ENCODE peak calls at places on chromosomes 16 and 17, in four cellular contexts. One of them, this sample, is unnamed.

GRCh38 chr17:14211778-14212177 is 24.9 kb downstream of the CDRT15 start:
- DNase-seq in GM23338: peak
- DNase-seq in left ventricle myocardium inferior: peak
- DNase-seq in breast epithelium: no peak
- DNase-seq in this sample: no peak

GRCh38 chr16:22373662-22374310 is 633 bp downstream of the CDR2 start:
- DNase-seq in GM23338: peak
- DNase-seq in left ventricle myocardium inferior: peak
- DNase-seq in breast epithelium: peak
- DNase-seq in this sample: peak

GRCh38 chr16:728131-728889 is 1.4 kb downstream of the HAGHL start:
- DNase-seq in GM23338: peak
- DNase-seq in left ventricle myocardium inferior: peak
- DNase-seq in breast epithelium: peak
- DNase-seq in this sample: peak

GRCh38 chr16:11597737-11598136 is 11.0 kb upstream of the LITAF start:
- DNase-seq in GM23338: no peak
- DNase-seq in left ventricle myocardium inferior: no peak
- DNase-seq in breast epithelium: no peak
- DNase-seq in this sample: no peak

GRCh38 chr16:1428511-1428910 is 2.4 kb upstream of the PERCC1 start:
- DNase-seq in GM23338: peak
- DNase-seq in left ventricle myocardium inferior: no peak
- DNase-seq in breast epithelium: peak
- DNase-seq in this sample: peak

GRCh38 chr17:3029213-3029913 is 34.0 kb downstream of the OR1D5 start:
- DNase-seq in GM23338: no peak
- DNase-seq in left ventricle myocardium inferior: peak
- DNase-seq in breast epithelium: no peak
- DNase-seq in this sample: no peak

GRCh38 chr17:34777044-34777443 is 184.2 kb downstream of the CCT6B start:
- DNase-seq in GM23338: no peak
- DNase-seq in left ventricle myocardium inferior: no peak
- DNase-seq in breast epithelium: no peak
- DNase-seq in this sample: no peak

GRCh38 chr16:67104061-67104460 is 5.7 kb upstream of the PHAF1 start:
- DNase-seq in GM23338: peak
- DNase-seq in left ventricle myocardium inferior: no peak
- DNase-seq in breast epithelium: no peak
- DNase-seq in this sample: peak

DNA sequence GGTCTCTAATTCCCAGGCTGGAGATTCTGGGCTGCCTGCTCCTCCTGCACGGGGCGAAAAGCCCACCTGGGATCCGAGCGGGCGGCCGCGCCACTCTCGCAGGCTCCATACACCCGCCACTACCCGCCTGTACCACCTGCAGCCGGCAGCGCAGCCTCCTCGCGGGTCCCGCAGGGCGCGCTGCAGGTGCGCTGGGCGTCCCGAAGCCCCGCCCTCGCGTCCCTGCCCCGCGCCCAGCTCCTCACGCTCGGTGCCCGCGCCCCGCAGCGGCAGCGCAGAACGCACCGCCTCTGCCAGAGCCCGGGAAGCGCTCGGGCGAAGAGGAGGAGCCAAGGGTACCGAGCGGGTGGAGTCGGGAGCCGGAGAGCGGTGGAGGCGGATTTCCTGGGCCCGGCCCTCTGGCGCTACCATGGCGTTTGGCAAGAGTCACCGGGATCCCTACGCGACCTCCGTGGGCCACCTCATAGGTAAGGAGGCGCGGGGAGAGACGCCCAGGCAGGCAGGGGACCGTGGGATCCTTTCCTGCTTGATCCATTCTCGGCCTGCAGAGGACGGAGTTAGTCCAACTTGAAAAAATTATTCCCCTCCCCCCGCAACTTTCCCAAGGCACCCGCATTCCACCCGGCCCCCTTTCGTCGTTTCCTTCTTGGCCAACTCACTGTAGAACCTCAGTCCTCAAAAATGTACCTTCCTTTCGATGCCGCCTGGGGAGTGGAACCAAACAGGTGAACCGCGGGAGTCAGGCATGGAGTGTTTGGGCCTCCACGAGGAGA is at the start of gene TOM1L1:
- DNase-seq in GM23338: peak
- DNase-seq in left ventricle myocardium inferior: peak
- DNase-seq in breast epithelium: peak
- DNase-seq in this sample: peak
- TF ChIP-seq CTCF in GM23338: peak
- TF ChIP-seq CTCF in left ventricle myocardium inferior: no peak
- TF ChIP-seq CTCF in breast epithelium: no peak
- TF ChIP-seq CTCF in this sample: no peak

GRCh38 chr17:56679767-56680422 is 86.4 kb downstream of the NOG start:
- DNase-seq in GM23338: no peak
- DNase-seq in left ventricle myocardium inferior: no peak
- DNase-seq in breast epithelium: no peak
- DNase-seq in this sample: no peak
- TF ChIP-seq CTCF in GM23338: no peak
- TF ChIP-seq CTCF in left ventricle myocardium inferior: no peak
- TF ChIP-seq CTCF in breast epithelium: no peak
- TF ChIP-seq CTCF in this sample: no peak

GRCh38 chr17:75854881-75855309 is 240 bp downstream of the WBP2 start:
- DNase-seq in GM23338: no peak
- DNase-seq in left ventricle myocardium inferior: peak
- DNase-seq in breast epithelium: peak
- DNase-seq in this sample: no peak
- TF ChIP-seq CTCF in GM23338: no peak
- TF ChIP-seq CTCF in left ventricle myocardium inferior: no peak
- TF ChIP-seq CTCF in breast epithelium: no peak
- TF ChIP-seq CTCF in this sample: no peak

GRCh38 chr17:40075216-40076100 is 12.7 kb downstream of the THRA start:
- DNase-seq in GM23338: peak
- DNase-seq in left ventricle myocardium inferior: peak
- DNase-seq in breast epithelium: peak
- DNase-seq in this sample: peak
- TF ChIP-seq CTCF in GM23338: peak
- TF ChIP-seq CTCF in left ventricle myocardium inferior: peak
- TF ChIP-seq CTCF in breast epithelium: peak
- TF ChIP-seq CTCF in this sample: no peak

GRCh38 chr17:47072881-47073280 is 93.8 kb upstream of the RPRML start:
- DNase-seq in GM23338: no peak
- DNase-seq in left ventricle myocardium inferior: no peak
- DNase-seq in breast epithelium: no peak
- DNase-seq in this sample: no peak

GRCh38 chr17:47063475-47063874 is 84.4 kb upstream of the RPRML start:
- DNase-seq in GM23338: no peak
- DNase-seq in left ventricle myocardium inferior: no peak
- DNase-seq in breast epithelium: no peak
- DNase-seq in this sample: no peak

GRCh38 chr17:47066095-47066494 is 87.0 kb upstream of the RPRML start:
- DNase-seq in GM23338: peak
- DNase-seq in left ventricle myocardium inferior: no peak
- DNase-seq in breast epithelium: no peak
- DNase-seq in this sample: no peak

GRCh38 chr17:47064684-47065083 is 85.6 kb upstream of the RPRML start:
- DNase-seq in GM23338: no peak
- DNase-seq in left ventricle myocardium inferior: no peak
- DNase-seq in breast epithelium: no peak
- DNase-seq in this sample: no peak

GRCh38 chr17:47066841-47067682 is 88.0 kb upstream of the RPRML start:
- DNase-seq in GM23338: peak
- DNase-seq in left ventricle myocardium inferior: peak
- DNase-seq in breast epithelium: peak
- DNase-seq in this sample: peak
- TF ChIP-seq CTCF in GM23338: peak
- TF ChIP-seq CTCF in left ventricle myocardium inferior: peak
- TF ChIP-seq CTCF in breast epithelium: no peak
- TF ChIP-seq CTCF in this sample: no peak

GRCh38 chr17:72662827-72663190 is 429.7 kb downstream of the SLC39A11 start:
- DNase-seq in GM23338: no peak
- DNase-seq in left ventricle myocardium inferior: no peak
- DNase-seq in breast epithelium: no peak
- DNase-seq in this sample: no peak

GRCh38 chr17:72660274-72661092 is 432.0 kb downstream of the SLC39A11 start:
- DNase-seq in GM23338: no peak
- DNase-seq in left ventricle myocardium inferior: no peak
- DNase-seq in breast epithelium: no peak
- DNase-seq in this sample: peak

GRCh38 chr17:72661093-72661944 is 431.2 kb downstream of the SLC39A11 start:
- DNase-seq in GM23338: no peak
- DNase-seq in left ventricle myocardium inferior: no peak
- DNase-seq in breast epithelium: peak
- DNase-seq in this sample: peak

GRCh38 chr17:72659811-72660210 is 432.7 kb downstream of the SLC39A11 start:
- DNase-seq in GM23338: no peak
- DNase-seq in left ventricle myocardium inferior: no peak
- DNase-seq in breast epithelium: no peak
- DNase-seq in this sample: no peak

DNA sequence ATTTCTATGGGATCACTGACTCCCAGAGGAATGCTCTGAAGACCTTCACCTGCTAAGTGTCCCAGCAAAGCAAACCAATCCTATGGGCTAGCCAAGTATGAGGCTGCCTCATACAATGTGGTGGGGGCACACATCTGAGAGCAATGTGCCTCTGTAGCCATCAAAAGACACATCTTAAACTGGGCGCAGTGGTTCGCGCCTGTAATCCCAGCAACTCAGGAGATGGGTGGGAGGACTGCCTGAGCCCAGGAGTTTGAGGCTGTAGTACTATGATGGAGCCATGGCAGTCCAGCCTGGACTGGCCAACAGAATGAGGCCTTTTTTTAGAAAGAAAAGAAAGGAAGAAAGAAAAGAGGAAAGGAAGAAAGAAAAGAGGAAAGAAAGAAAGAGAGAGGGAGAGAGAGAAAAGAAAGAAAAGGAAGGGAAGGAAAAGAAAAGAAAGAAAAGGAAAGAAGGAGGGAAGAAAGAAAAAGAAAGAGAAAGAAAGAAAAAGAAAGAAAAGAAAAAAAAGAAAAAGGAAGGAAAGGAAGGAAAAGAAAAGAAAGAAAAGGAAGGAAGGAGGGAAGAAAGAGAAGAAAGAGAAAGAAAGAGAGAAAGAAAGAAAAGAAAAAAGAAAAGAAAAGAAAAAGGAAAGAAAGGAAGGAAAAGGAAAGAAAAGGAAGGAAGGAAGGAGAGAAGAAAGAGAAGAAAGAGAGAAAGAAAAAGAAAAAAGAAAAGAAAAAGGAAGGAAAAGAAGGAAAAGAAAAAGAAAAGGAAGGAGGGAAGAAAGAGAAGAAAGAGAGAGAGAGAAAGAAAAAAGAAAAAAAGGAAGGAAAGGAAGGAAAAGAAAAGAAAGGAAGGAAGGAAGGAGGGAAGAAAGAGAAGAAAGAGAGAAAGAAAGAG is 430.3 kb downstream of the SLC39A11 start:
- DNase-seq in GM23338: no peak
- DNase-seq in left ventricle myocardium inferior: no peak
- DNase-seq in breast epithelium: no peak
- DNase-seq in this sample: no peak
- TF ChIP-seq CTCF in GM23338: no peak
- TF ChIP-seq CTCF in left ventricle myocardium inferior: no peak
- TF ChIP-seq CTCF in breast epithelium: no peak
- TF ChIP-seq CTCF in this sample: no peak

GRCh38 chr16:24800586-24800985 is 45.2 kb upstream of the SLC5A11 start:
- DNase-seq in GM23338: peak
- DNase-seq in left ventricle myocardium inferior: no peak
- DNase-seq in breast epithelium: no peak
- DNase-seq in this sample: peak
- TF ChIP-seq CTCF in GM23338: peak
- TF ChIP-seq CTCF in left ventricle myocardium inferior: peak
- TF ChIP-seq CTCF in breast epithelium: no peak
- TF ChIP-seq CTCF in this sample: peak

GRCh38 chr16:65743558-65743957 is 621.7 kb upstream of the CDH11 start:
- DNase-seq in GM23338: no peak
- DNase-seq in left ventricle myocardium inferior: no peak
- DNase-seq in breast epithelium: no peak
- DNase-seq in this sample: no peak
- TF ChIP-seq CTCF in GM23338: no peak
- TF ChIP-seq CTCF in left ventricle myocardium inferior: no peak
- TF ChIP-seq CTCF in breast epithelium: no peak
- TF ChIP-seq CTCF in this sample: no peak

GRCh38 chr16:57803413-57803990 is 1.2 kb upstream of the KIFC3 start:
- DNase-seq in GM23338: peak
- DNase-seq in left ventricle myocardium inferior: peak
- DNase-seq in breast epithelium: no peak
- DNase-seq in this sample: no peak

GRCh38 chr16:57801098-57801855 is 1.0 kb downstream of the KIFC3 start:
- DNase-seq in GM23338: peak
- DNase-seq in left ventricle myocardium inferior: no peak
- DNase-seq in breast epithelium: no peak
- DNase-seq in this sample: peak

GRCh38 chr16:57802635-57803412 is 533 bp upstream of the KIFC3 start:
- DNase-seq in GM23338: peak
- DNase-seq in left ventricle myocardium inferior: no peak
- DNase-seq in breast epithelium: no peak
- DNase-seq in this sample: no peak

GRCh38 chr16:57800213-57801097 is 1.8 kb downstream of the KIFC3 start:
- DNase-seq in GM23338: no peak
- DNase-seq in left ventricle myocardium inferior: no peak
- DNase-seq in breast epithelium: no peak
- DNase-seq in this sample: no peak

GRCh38 chr16:57801856-57802634 is at the start of gene KIFC3:
- DNase-seq in GM23338: peak
- DNase-seq in left ventricle myocardium inferior: peak
- DNase-seq in breast epithelium: no peak
- DNase-seq in this sample: peak
- TF ChIP-seq CTCF in GM23338: peak
- TF ChIP-seq CTCF in left ventricle myocardium inferior: peak
- TF ChIP-seq CTCF in breast epithelium: no peak
- TF ChIP-seq CTCF in this sample: no peak

GRCh38 chr16:49799172-49799571 is 56.7 kb downstream of the ZNF423 start:
- DNase-seq in GM23338: peak
- DNase-seq in left ventricle myocardium inferior: no peak
- DNase-seq in breast epithelium: no peak
- DNase-seq in this sample: no peak

GRCh38 chr16:49795513-49795912 is 60.4 kb downstream of the ZNF423 start:
- DNase-seq in GM23338: no peak
- DNase-seq in left ventricle myocardium inferior: no peak
- DNase-seq in breast epithelium: no peak
- DNase-seq in this sample: no peak

GRCh38 chr16:49800441-49800840 is 55.5 kb downstream of the ZNF423 start:
- DNase-seq in GM23338: no peak
- DNase-seq in left ventricle myocardium inferior: no peak
- DNase-seq in breast epithelium: peak
- DNase-seq in this sample: no peak

GRCh38 chr16:49800876-49801275 is 55.0 kb downstream of the ZNF423 start:
- DNase-seq in GM23338: no peak
- DNase-seq in left ventricle myocardium inferior: no peak
- DNase-seq in breast epithelium: peak
- DNase-seq in this sample: no peak

DNA sequence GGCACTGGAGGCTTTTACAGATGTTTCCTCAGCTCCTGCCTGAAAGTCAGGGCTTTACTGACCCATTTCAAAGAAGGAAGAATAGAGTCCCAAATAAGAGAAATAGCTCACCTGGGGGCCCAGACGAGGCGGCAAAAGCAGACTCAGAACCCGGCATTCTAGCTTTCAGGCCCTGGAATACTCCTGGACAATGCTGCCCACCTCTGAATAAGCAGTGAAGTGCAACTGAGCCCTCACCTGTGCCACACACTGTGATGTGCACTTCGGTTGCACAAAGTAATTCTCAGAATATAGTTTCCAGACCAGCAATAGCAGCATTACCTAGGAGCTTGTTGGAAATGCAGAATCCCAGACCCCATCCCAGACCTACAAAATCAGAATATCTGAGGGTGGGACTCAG is 54.6 kb downstream of the ZNF423 start:
- DNase-seq in GM23338: no peak
- DNase-seq in left ventricle myocardium inferior: no peak
- DNase-seq in breast epithelium: no peak
- DNase-seq in this sample: no peak
- TF ChIP-seq CTCF in GM23338: peak
- TF ChIP-seq CTCF in left ventricle myocardium inferior: no peak
- TF ChIP-seq CTCF in breast epithelium: no peak
- TF ChIP-seq CTCF in this sample: no peak